ENCODE peak calls at places on chromosomes 7 and 10, in six cellular contexts. One of them, this sample, is unnamed.

GRCh38 chr10:109156396-109156795 is 766.9 kb downstream of the XPNPEP1 start:
- DNase-seq in neural progenitor cell: no peak
- DNase-seq in heart left ventricle: no peak
- DNase-seq in endothelial cell: no peak
- DNase-seq in brain microvascular endothelial cell: no peak
- DNase-seq in pancreas: no peak
- DNase-seq in this sample: no peak

GRCh38 chr10:125719173-125720001 is at the start of gene EDRF1:
- DNase-seq in brain microvascular endothelial cell: peak
- DNase-seq in heart left ventricle: peak
- DNase-seq in neural progenitor cell: peak
- DNase-seq in endothelial cell: peak
- DNase-seq in pancreas: peak
- DNase-seq in this sample: peak

GRCh38 chr10:51867956-51868355 is 168.6 kb upstream of the CSTF2T start:
- DNase-seq in brain microvascular endothelial cell: peak
- DNase-seq in neural progenitor cell: no peak
- DNase-seq in heart left ventricle: no peak
- DNase-seq in endothelial cell: no peak
- DNase-seq in pancreas: no peak
- DNase-seq in this sample: no peak

GRCh38 chr10:77846718-77847311 is 79.7 kb downstream of the DLG5 start:
- DNase-seq in endothelial cell: peak
- DNase-seq in brain microvascular endothelial cell: peak
- DNase-seq in neural progenitor cell: peak
- DNase-seq in heart left ventricle: peak
- DNase-seq in pancreas: peak
- DNase-seq in this sample: peak

GRCh38 chr7:134329614-134330316 is 13.0 kb upstream of the SLC35B4 start:
- DNase-seq in pancreas: no peak
- DNase-seq in brain microvascular endothelial cell: no peak
- DNase-seq in heart left ventricle: no peak
- DNase-seq in neural progenitor cell: no peak
- DNase-seq in endothelial cell: no peak
- DNase-seq in this sample: no peak

GRCh38 chr10:109966961-109967738 is 40.6 kb upstream of the ADD3 start:
- DNase-seq in endothelial cell: peak
- DNase-seq in heart left ventricle: peak
- DNase-seq in neural progenitor cell: no peak
- DNase-seq in pancreas: no peak
- DNase-seq in brain microvascular endothelial cell: peak
- DNase-seq in this sample: no peak

GRCh38 chr7:47574473-47575328 is 7.2 kb downstream of the TNS3 start:
- DNase-seq in pancreas: no peak
- DNase-seq in heart left ventricle: no peak
- DNase-seq in brain microvascular endothelial cell: no peak
- DNase-seq in neural progenitor cell: no peak
- DNase-seq in endothelial cell: no peak
- DNase-seq in this sample: no peak

GRCh38 chr7:99504281-99504602 is 220 bp upstream of the ZKSCAN5 start:
- DNase-seq in pancreas: no peak
- DNase-seq in heart left ventricle: no peak
- DNase-seq in endothelial cell: peak
- DNase-seq in neural progenitor cell: peak
- DNase-seq in brain microvascular endothelial cell: peak
- DNase-seq in this sample: no peak

GRCh38 chr10:89458289-89458688 is 43.9 kb downstream of the IFIT5 start:
- DNase-seq in neural progenitor cell: no peak
- DNase-seq in brain microvascular endothelial cell: peak
- DNase-seq in pancreas: no peak
- DNase-seq in heart left ventricle: no peak
- DNase-seq in endothelial cell: no peak
- DNase-seq in this sample: no peak

GRCh38 chr7:74262639-74263398 is 8.6 kb upstream of the RFC2 start:
- DNase-seq in neural progenitor cell: no peak
- DNase-seq in heart left ventricle: no peak
- DNase-seq in brain microvascular endothelial cell: no peak
- DNase-seq in pancreas: no peak
- DNase-seq in endothelial cell: no peak
- DNase-seq in this sample: no peak

GRCh38 chr7:84058311-84059076 is 136.1 kb downstream of the SEMA3A start:
- DNase-seq in endothelial cell: no peak
- DNase-seq in neural progenitor cell: no peak
- DNase-seq in heart left ventricle: no peak
- DNase-seq in pancreas: no peak
- DNase-seq in brain microvascular endothelial cell: peak
- DNase-seq in this sample: no peak

GRCh38 chr10:26697922-26698608 is 564 bp downstream of the PDSS1 start:
- DNase-seq in endothelial cell: no peak
- DNase-seq in pancreas: no peak
- DNase-seq in brain microvascular endothelial cell: no peak
- DNase-seq in heart left ventricle: no peak
- DNase-seq in neural progenitor cell: peak
- DNase-seq in this sample: peak

GRCh38 chr10:61836233-61836887 is 65.1 kb upstream of the ARID5B start:
- DNase-seq in neural progenitor cell: no peak
- DNase-seq in brain microvascular endothelial cell: no peak
- DNase-seq in endothelial cell: no peak
- DNase-seq in pancreas: no peak
- DNase-seq in heart left ventricle: no peak
- DNase-seq in this sample: no peak

GRCh38 chr10:77236700-77237099 is 400.9 kb downstream of the KCNMA1 start:
- DNase-seq in brain microvascular endothelial cell: peak
- DNase-seq in heart left ventricle: no peak
- DNase-seq in pancreas: no peak
- DNase-seq in endothelial cell: no peak
- DNase-seq in neural progenitor cell: no peak
- DNase-seq in this sample: no peak

GRCh38 chr10:4024846-4025245 is 239.8 kb upstream of the KLF6 start:
- DNase-seq in endothelial cell: no peak
- DNase-seq in pancreas: no peak
- DNase-seq in neural progenitor cell: no peak
- DNase-seq in heart left ventricle: no peak
- DNase-seq in brain microvascular endothelial cell: no peak
- DNase-seq in this sample: no peak

GRCh38 chr10:404991-405390 is 269.7 kb downstream of the ZMYND11 start:
- DNase-seq in brain microvascular endothelial cell: peak
- DNase-seq in pancreas: no peak
- DNase-seq in heart left ventricle: no peak
- DNase-seq in neural progenitor cell: no peak
- DNase-seq in endothelial cell: no peak
- DNase-seq in this sample: no peak

GRCh38 chr10:88113232-88113631 is 249.8 kb downstream of the PTEN start:
- DNase-seq in brain microvascular endothelial cell: no peak
- DNase-seq in heart left ventricle: no peak
- DNase-seq in endothelial cell: no peak
- DNase-seq in neural progenitor cell: no peak
- DNase-seq in pancreas: no peak
- DNase-seq in this sample: no peak

GRCh38 chr10:92124524-92125168 is 166.2 kb downstream of the CPEB3 start:
- DNase-seq in brain microvascular endothelial cell: peak
- DNase-seq in heart left ventricle: no peak
- DNase-seq in pancreas: peak
- DNase-seq in endothelial cell: no peak
- DNase-seq in neural progenitor cell: no peak
- DNase-seq in this sample: no peak

GRCh38 chr10:112435013-112435619 is 11.6 kb downstream of the ZDHHC6 start:
- DNase-seq in pancreas: no peak
- DNase-seq in brain microvascular endothelial cell: no peak
- DNase-seq in heart left ventricle: no peak
- DNase-seq in neural progenitor cell: peak
- DNase-seq in endothelial cell: no peak
- DNase-seq in this sample: no peak

GRCh38 chr7:116426428-116427156 is 72.9 kb upstream of the CAV2 start:
- DNase-seq in neural progenitor cell: no peak
- DNase-seq in endothelial cell: no peak
- DNase-seq in brain microvascular endothelial cell: peak
- DNase-seq in heart left ventricle: no peak
- DNase-seq in pancreas: no peak
- DNase-seq in this sample: no peak

GRCh38 chr10:71083457-71083975 is 128.9 kb upstream of the UNC5B start:
- DNase-seq in heart left ventricle: peak
- DNase-seq in brain microvascular endothelial cell: no peak
- DNase-seq in endothelial cell: no peak
- DNase-seq in neural progenitor cell: no peak
- DNase-seq in pancreas: no peak
- DNase-seq in this sample: peak

GRCh38 chr10:28054211-28054888 is 55.5 kb upstream of the ODAD2 start:
- DNase-seq in neural progenitor cell: no peak
- DNase-seq in pancreas: no peak
- DNase-seq in heart left ventricle: no peak
- DNase-seq in brain microvascular endothelial cell: peak
- DNase-seq in endothelial cell: no peak
- DNase-seq in this sample: no peak

GRCh38 chr7:12839508-12840153 is 152.2 kb downstream of the ARL4A start:
- DNase-seq in endothelial cell: no peak
- DNase-seq in neural progenitor cell: peak
- DNase-seq in brain microvascular endothelial cell: no peak
- DNase-seq in pancreas: peak
- DNase-seq in heart left ventricle: no peak
- DNase-seq in this sample: no peak

DNA sequence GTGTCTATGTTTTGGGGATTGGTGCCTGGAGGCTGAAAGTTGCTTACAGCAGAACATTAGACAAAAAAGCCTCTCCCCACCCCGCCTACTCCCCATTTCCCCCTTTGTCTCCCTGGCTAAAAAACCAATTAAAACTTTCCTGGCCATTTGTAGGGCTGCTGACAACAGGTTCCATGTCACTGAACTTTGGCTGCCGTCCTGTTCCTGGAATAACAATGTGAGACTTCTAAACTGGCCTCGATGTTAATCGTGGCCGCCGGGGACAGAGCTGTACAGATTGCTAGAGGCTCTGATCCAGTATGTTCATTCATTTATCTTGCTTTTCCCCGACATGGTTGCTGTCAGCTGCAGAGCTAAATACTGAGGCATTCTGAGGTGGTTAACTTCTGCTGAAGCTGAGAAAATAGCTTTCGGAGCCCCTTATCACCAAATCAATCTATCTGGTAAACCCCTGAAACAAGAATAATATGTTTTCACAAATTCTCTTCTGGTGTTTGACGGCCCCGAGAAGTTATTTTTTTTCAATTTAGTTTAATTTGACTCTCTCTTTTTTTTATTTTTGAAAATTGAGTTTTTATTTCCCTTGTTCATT is 271.6 kb downstream of the GFRA1 start:
- DNase-seq in pancreas: no peak
- DNase-seq in neural progenitor cell: peak
- DNase-seq in heart left ventricle: peak
- DNase-seq in brain microvascular endothelial cell: no peak
- DNase-seq in endothelial cell: no peak
- DNase-seq in this sample: no peak
- TF ChIP-seq CTCF in pancreas: no peak
- TF ChIP-seq CTCF in neural progenitor cell: no peak
- TF ChIP-seq CTCF in heart left ventricle: no peak
- TF ChIP-seq CTCF in brain microvascular endothelial cell: no peak
- TF ChIP-seq CTCF in endothelial cell: no peak
- TF ChIP-seq CTCF in this sample: no peak

DNA sequence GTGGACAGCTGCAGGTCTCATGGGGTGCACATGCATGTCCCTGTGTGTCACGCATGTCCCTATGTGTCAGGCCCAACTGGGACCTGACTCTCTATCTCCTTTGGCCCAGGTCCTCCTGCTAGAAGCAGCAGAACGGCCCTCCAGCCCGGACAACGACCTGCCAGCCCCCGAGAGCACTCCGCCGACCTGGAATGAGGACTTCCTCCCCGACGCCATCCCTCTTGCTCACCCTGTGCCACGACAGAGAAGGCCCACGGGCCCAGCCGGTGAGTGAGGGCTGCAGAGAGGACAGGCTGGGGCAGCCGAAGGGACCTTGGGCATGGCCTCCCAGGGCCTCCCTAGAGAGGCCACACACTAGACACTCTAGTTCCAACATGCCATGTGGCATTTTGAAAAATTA is 89.3 kb downstream of the MYL10 start:
- DNase-seq in endothelial cell: no peak
- DNase-seq in neural progenitor cell: no peak
- DNase-seq in heart left ventricle: no peak
- DNase-seq in pancreas: no peak
- DNase-seq in brain microvascular endothelial cell: no peak
- DNase-seq in this sample: no peak
- TF ChIP-seq CTCF in endothelial cell: no peak
- TF ChIP-seq CTCF in neural progenitor cell: no peak
- TF ChIP-seq CTCF in heart left ventricle: no peak
- TF ChIP-seq CTCF in pancreas: no peak
- TF ChIP-seq CTCF in brain microvascular endothelial cell: no peak
- TF ChIP-seq CTCF in this sample: no peak

DNA sequence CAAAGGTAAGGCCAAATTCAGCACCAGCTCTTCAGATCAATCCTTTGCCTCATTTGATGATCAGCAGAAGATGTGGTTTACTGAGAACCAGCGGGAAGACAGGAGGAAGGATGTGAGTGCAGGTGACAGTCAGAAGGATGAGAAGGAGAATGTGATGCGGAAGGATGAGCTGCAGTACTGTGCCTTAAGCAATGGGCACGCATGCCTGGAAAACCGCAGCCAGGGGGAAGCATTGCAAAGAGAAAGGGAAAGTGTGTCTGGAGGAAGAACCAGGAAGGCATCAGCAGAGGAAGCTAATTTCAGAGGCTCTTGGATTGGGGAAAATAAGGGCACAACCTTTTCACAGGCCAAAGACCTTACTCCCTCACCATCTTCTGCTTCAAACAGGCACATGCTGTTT is 25.7 kb downstream of the C10orf71 start:
- DNase-seq in heart left ventricle: peak
- DNase-seq in endothelial cell: peak
- DNase-seq in neural progenitor cell: peak
- DNase-seq in pancreas: no peak
- DNase-seq in brain microvascular endothelial cell: no peak
- DNase-seq in this sample: no peak
- TF ChIP-seq CTCF in heart left ventricle: no peak
- TF ChIP-seq CTCF in endothelial cell: no peak
- TF ChIP-seq CTCF in neural progenitor cell: peak
- TF ChIP-seq CTCF in pancreas: no peak
- TF ChIP-seq CTCF in brain microvascular endothelial cell: peak
- TF ChIP-seq CTCF in this sample: no peak

DNA sequence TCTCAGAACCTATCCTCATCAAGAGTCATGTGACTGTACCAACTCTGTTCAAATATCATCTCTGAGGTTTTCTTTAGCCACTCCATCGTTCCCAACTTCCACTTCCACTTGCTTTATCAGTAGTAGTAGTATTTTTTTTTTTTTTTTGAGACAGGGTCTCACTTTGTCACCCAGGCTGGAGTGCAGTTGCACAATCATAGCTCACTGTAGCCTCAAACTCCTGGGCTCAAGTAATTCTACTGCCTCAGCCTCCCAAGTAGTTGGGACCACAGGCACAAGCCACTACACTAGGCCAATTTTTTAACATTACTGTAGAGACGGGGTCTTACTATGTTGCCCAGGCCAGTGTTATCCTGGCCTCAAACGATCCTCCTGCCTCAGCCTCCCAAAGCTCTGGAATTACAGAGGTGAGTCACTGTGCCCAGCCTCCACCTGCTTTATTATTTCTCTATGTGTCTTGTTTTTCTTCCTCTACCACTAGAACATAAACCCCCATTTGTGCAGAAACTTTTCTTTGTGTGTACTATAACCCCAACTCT is 5.9 kb downstream of the NCAPG2 start:
- DNase-seq in neural progenitor cell: no peak
- DNase-seq in heart left ventricle: no peak
- DNase-seq in endothelial cell: no peak
- DNase-seq in brain microvascular endothelial cell: no peak
- DNase-seq in pancreas: no peak
- DNase-seq in this sample: no peak
- TF ChIP-seq CTCF in neural progenitor cell: no peak
- TF ChIP-seq CTCF in heart left ventricle: no peak
- TF ChIP-seq CTCF in endothelial cell: no peak
- TF ChIP-seq CTCF in brain microvascular endothelial cell: no peak
- TF ChIP-seq CTCF in pancreas: no peak
- TF ChIP-seq CTCF in this sample: no peak

GRCh38 chr10:30587522-30588031 is 42.0 kb downstream of the LYZL2 start:
- DNase-seq in brain microvascular endothelial cell: no peak
- DNase-seq in endothelial cell: no peak
- DNase-seq in neural progenitor cell: no peak
- DNase-seq in pancreas: no peak
- DNase-seq in heart left ventricle: peak
- DNase-seq in this sample: peak
- TF ChIP-seq CTCF in brain microvascular endothelial cell: no peak
- TF ChIP-seq CTCF in endothelial cell: no peak
- TF ChIP-seq CTCF in neural progenitor cell: peak
- TF ChIP-seq CTCF in pancreas: no peak
- TF ChIP-seq CTCF in heart left ventricle: no peak
- TF ChIP-seq CTCF in this sample: no peak